ENCODE peak calls at places on chromosomes 12 and 14, in six cellular contexts. I, K, Z, V, C and J are unnamed samples.

GRCh38 chr14:89731534-89731933 is 223.0 kb downstream of the EFCAB11 start:
- DNase-seq in K (no peak), Z (no peak), I (no peak), V (no peak), C (no peak), J (no peak)

GRCh38 chr12:64194333-64195149 is 27.6 kb downstream of the KICS2 start:
- DNase-seq in I (no peak), Z (no peak), K (no peak), V (no peak), C (no peak), J (no peak)

GRCh38 chr14:61462566-61463195 is 141.3 kb downstream of the PRKCH start:
- DNase-seq in C (no peak), K (peak; percentile 58), Z (peak; percentile 54), V (no peak), I (no peak), J (peak; percentile 73)

GRCh38 chr12:42445891-42446290 is 119.9 kb downstream of the PPHLN1 start:
- DNase-seq in Z (no peak), K (no peak), V (no peak), I (no peak), C (no peak), J (no peak)

GRCh38 chr12:20426956-20427355 is 58.6 kb downstream of the PDE3A start:
- DNase-seq in V (no peak), I (no peak), Z (no peak), K (no peak), C (no peak), J (no peak)

GRCh38 chr12:1435456-1435855 is 158.9 kb downstream of the FBXL14 start:
- DNase-seq in I (no peak), Z (peak; percentile 50), K (no peak), C (no peak), V (no peak), J (peak; percentile 40)

GRCh38 chr12:126219654-126220279 is 1154.5 kb downstream of the AACS start:
- DNase-seq in C (no peak), V (no peak), Z (no peak), K (no peak), I (no peak), J (no peak)

GRCh38 chr12:54054442-54055332 is 1.1 kb downstream of the HOXC4 start:
- DNase-seq in I (no peak), V (no peak), Z (no peak), K (no peak), C (no peak), J (no peak)

GRCh38 chr12:76719171-76719631 is 44.7 kb upstream of the ZDHHC17 start:
- DNase-seq in K (no peak), I (no peak), Z (no peak), V (no peak), C (no peak), J (no peak)

GRCh38 chr12:109880049-109880931 is at the start of gene GLTP:
- DNase-seq in K (peak; percentile 92), V (no peak), Z (peak; percentile 58), I (peak; percentile 91), C (peak; percentile 88), J (peak; percentile 80)

GRCh38 chr12:7188557-7189397 is 709 bp upstream of the PEX5 start:
- DNase-seq in I (peak; percentile 78), Z (peak; percentile 64), V (peak; percentile 17), K (peak; percentile 71), C (peak; percentile 79), J (peak; percentile 95)

GRCh38 chr12:85280984-85281946 is 1.2 kb downstream of the ALX1 start:
- DNase-seq in Z (no peak), I (no peak), V (no peak), C (no peak), K (no peak), J (peak; percentile 60)

GRCh38 chr12:76820888-76821482 is 57.1 kb downstream of the ZDHHC17 start:
- DNase-seq in Z (peak; percentile 35), K (peak; percentile 57), C (peak; percentile 39), V (no peak), I (peak; percentile 25), J (peak; percentile 11)

GRCh38 chr14:64722842-64723447 is 18.7 kb downstream of the PLEKHG3 start:
- DNase-seq in K (no peak), C (no peak), Z (no peak), I (no peak), V (no peak), J (no peak)

GRCh38 chr12:3604750-3605638 is 114.0 kb downstream of the PRMT8 start:
- DNase-seq in Z (no peak), I (peak; percentile 8), C (no peak), K (no peak), V (no peak), J (peak; percentile 41)

GRCh38 chr12:52946334-52946733 is 2.6 kb upstream of the KRT18 start:
- DNase-seq in Z (no peak), K (no peak), I (no peak), V (no peak), C (no peak), J (peak; percentile 25)

GRCh38 chr12:41604830-41605229 is 416.7 kb downstream of the PDZRN4 start:
- DNase-seq in Z (no peak), K (no peak), I (peak; percentile 73), V (no peak), C (no peak), J (no peak)

GRCh38 chr14:105685003-105685402 is 158.6 kb downstream of the TMEM121 start:
- DNase-seq in C (no peak), V (no peak), I (no peak), Z (no peak), K (no peak), J (no peak)

GRCh38 chr14:72692678-72693077 is 201.2 kb downstream of the DPF3 start:
- DNase-seq in C (no peak), K (no peak), V (no peak), I (peak; percentile 20), Z (no peak), J (no peak)

GRCh38 chr12:89064151-89064550 is 288.1 kb downstream of the DUSP6 start:
- DNase-seq in Z (no peak), C (no peak), I (no peak), K (no peak), V (no peak), J (no peak)

GRCh38 chr14:73462078-73462715 is 3.9 kb upstream of the NUMB start:
- DNase-seq in Z (peak; percentile 97), C (peak; percentile 60), V (no peak), K (peak; percentile 77), I (peak; percentile 88), J (peak; percentile 44)

GRCh38 chr14:22918519-22918808 is 485 bp downstream of the RBM23 start:
- DNase-seq in C (no peak), I (no peak), V (peak; percentile 17), K (no peak), Z (no peak), J (no peak)

DNA sequence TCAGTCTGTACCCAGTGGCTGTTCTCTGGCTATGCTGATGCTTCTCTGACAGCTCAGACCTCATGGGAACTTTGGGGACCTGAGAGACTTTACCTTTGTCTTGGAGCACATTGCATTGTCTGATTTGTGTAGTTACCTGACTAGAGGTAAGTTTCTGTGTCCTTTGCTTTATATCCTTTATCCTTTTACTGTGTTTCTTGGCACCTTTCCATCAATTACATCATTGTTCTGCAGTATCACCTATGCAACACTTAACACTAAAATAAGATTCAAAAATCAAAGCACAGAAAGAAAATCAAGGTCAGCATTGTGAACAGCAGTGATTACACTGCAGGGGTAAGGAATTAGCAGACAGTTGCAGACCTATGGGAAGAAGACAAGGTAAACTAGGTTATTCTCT is 43.8 kb downstream of the SLC35F4 start:
- DNase-seq in C (no peak), Z (no peak), K (no peak), V (no peak), I (no peak), J (no peak)
- TF ChIP-seq MYC in C (no peak), Z (no peak), K (no peak), V (no peak), I (no peak), J (no peak)

DNA sequence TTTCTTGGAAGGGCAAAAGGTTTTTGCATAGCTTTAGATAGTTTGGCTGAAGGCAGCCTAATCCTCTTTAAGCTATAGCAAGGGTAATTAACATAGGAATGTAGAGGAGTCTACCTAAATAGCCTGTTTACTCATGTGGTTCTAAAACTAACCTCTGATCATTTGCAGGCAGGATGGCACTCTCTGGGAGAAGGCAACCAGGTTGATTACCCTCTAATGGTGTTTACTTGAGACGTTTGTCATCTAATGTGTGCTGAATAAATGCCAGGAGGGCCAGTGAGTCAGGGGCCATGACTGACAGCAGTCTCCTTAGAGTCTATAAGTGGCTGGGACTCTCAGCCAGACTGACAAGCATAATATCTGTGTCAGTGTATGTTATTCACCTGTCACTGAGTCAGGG is 286.4 kb downstream of the PCNX1 start:
- DNase-seq in C (no peak), I (no peak), K (no peak), V (no peak), Z (no peak), J (no peak)
- TF ChIP-seq MYC in C (no peak), I (no peak), K (no peak), V (no peak), Z (no peak), J (no peak)

GRCh38 chr12:113030875-113031525 is 25.5 kb upstream of the DTX1 start:
- DNase-seq in C (peak; percentile 72), I (peak; percentile 53), Z (peak; percentile 45), K (peak; percentile 40), V (no peak), J (peak; percentile 77)
- TF ChIP-seq MYC in C (no peak), I (no peak), Z (no peak), K (no peak), V (no peak), J (no peak)

GRCh38 chr14:26276757-26277156 is 321.1 kb downstream of the NOVA1 start:
- DNase-seq in I (peak; percentile 16), Z (no peak), V (no peak), K (no peak), C (no peak), J (peak; percentile 31)

GRCh38 chr14:26286066-26286791 is 311.6 kb downstream of the NOVA1 start:
- DNase-seq in I (no peak), Z (no peak), C (no peak), V (no peak), K (no peak), J (peak; percentile 5)

GRCh38 chr14:26281280-26281998 is 316.4 kb downstream of the NOVA1 start:
- DNase-seq in I (peak; percentile 30), C (peak; percentile 5), Z (peak; percentile 66), V (no peak), K (peak; percentile 78), J (no peak)

GRCh38 chr14:26286806-26287205 is 311.0 kb downstream of the NOVA1 start:
- DNase-seq in I (no peak), V (no peak), C (no peak), K (no peak), Z (no peak), J (no peak)

DNA sequence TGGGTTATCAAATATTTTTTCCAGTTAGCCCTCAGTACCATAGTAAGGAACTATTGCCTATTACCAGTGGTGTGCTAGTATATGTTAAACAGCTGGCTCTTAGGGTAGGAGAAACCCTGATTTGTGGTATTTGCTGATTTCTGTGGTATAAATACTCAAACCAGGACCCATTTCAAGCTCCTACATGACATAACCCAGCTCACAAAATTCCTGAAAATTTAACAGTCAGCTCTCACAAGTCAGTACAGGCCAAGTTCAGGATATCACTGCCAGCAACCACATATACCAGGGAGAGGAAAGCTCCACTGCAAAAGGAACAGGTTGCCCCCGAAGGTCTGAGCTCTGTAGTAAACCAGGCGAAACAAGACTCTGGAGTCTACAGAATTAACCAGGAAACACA is 315.3 kb downstream of the NOVA1 start:
- DNase-seq in V (no peak), C (no peak), K (no peak), I (no peak), Z (no peak), J (no peak)
- TF ChIP-seq MYC in V (no peak), C (no peak), K (no peak), I (no peak), Z (no peak), J (no peak)